ENCODE peak calls at places on chromosome 12, in seven cellular contexts. U is cardiac muscle cell, X is HCT116, E is pancreas, W is left lung, Q is GM23338, T is psoas muscle. M is an unnamed sample. For H3K36me3 and H3K4me1, the result is how much of the 10 kb centered on the place peaks cover.

GRCh38 chr12:22286569-22286968 is 47.9 kb downstream of the ST8SIA1 start:
- DNase-seq in Q (no peak), X (no peak), U (peak), E (no peak), T (no peak), W (no peak), M (no peak)

GRCh38 chr12:124940143-124940392 is 25.6 kb upstream of the UBC start:
- DNase-seq in X (no peak), Q (no peak), E (no peak), W (no peak), U (no peak), T (no peak), M (no peak)

GRCh38 chr12:65895759-65896656 is 71.7 kb downstream of the HMGA2 start:
- DNase-seq in E (no peak), X (peak), W (no peak), T (no peak), U (peak), Q (peak), M (no peak)

GRCh38 chr12:76337583-76337982 is 10.6 kb downstream of the BBS10 start:
- DNase-seq in W (no peak), X (no peak), E (no peak), T (no peak), Q (no peak), U (peak), M (no peak)

GRCh38 chr12:69070319-69071090 is 137.5 kb upstream of the CPM start:
- DNase-seq in U (peak), Q (peak), E (peak), X (peak), T (no peak), W (peak), M (no peak)

GRCh38 chr12:6766651-6767300 is 613 bp downstream of the PTMS start:
- DNase-seq in W (peak), T (peak), Q (peak), E (peak), U (peak), X (no peak), M (peak)

GRCh38 chr12:124233041-124233836 is 61.7 kb upstream of the RFLNA start:
- DNase-seq in E (no peak), W (no peak), U (peak), Q (no peak), X (no peak), T (no peak), M (no peak)

GRCh38 chr12:131853832-131854797 is 25.9 kb downstream of the MMP17 start:
- DNase-seq in E (no peak), T (peak), X (no peak), Q (no peak), U (no peak), W (no peak), M (no peak)

GRCh38 chr12:105499223-105499622 is 168.7 kb downstream of the C12orf75 start:
- DNase-seq in T (no peak), Q (no peak), E (no peak), W (no peak), U (no peak), X (no peak), M (no peak)

GRCh38 chr12:56115329-56115728 is 1.1 kb upstream of the RPL41 start:
- DNase-seq in X (no peak), W (peak), T (peak), U (peak), Q (peak), E (no peak), M (no peak)
- H3K36me3 ChIP-seq in X (under half), W (under half), T (under half), U (under half), Q (under half), E (under half), M (under half)

GRCh38 chr12:46364300-46364696 is 8.3 kb downstream of the SLC38A2 start:
- DNase-seq in E (no peak), X (no peak), W (no peak), U (no peak), T (no peak), Q (no peak), M (no peak)
- H3K4me1 ChIP-seq in E (half or more), X (under half), W (under half), U (under half), T (half or more), Q (under half), M (half or more)

GRCh38 chr12:38823743-38824142 is 81.6 kb downstream of the CPNE8 start:
- DNase-seq in Q (no peak), E (no peak), W (no peak), U (peak), X (no peak), T (no peak), M (no peak)
- TF ChIP-seq CTCF in Q (no peak), E (no peak), W (no peak), U (no peak), X (no peak), T (no peak), M (no peak)

DNA sequence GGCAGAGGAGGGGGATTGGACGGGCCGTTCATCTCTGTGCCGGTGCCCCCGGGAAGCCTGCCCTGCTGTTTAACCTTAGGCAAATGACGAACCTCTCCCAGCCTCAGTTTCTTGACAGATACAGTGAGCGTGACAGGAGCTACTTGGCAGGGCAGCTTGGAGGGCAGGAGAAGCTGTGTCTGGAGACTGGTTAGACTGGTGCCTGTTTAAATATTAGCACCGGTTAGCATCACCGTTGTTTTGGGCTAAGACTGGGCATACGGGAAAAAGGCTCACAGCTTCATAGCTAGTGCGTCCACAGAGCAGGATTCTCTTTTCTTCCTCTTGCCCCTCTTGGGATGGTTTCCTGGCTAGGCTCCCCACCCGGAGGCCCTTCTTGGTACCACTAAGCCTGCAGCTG is 38.7 kb downstream of the RHOF start:
- DNase-seq in T (no peak), E (no peak), U (no peak), Q (no peak), W (no peak), X (no peak), M (no peak)
- H3K36me3 ChIP-seq in T (under half), E (under half), U (under half), Q (under half), W (under half), X (under half), M (under half)

GRCh38 chr12:53481957-53482586 is 17.2 kb downstream of the MAP3K12 start:
- DNase-seq in W (no peak), T (no peak), X (no peak), Q (peak), U (peak), E (no peak), M (no peak)
- H3K4me1 ChIP-seq in W (under half), T (under half), X (under half), Q (under half), U (under half), E (under half), M (under half)